ENCODE peak calls at places on chromosomes 11 and 22, in six cellular contexts. W is K562, C is GM12878, V is HCT116, R is upper lobe of left lung, O is HepG2. Z is an unnamed sample.

GRCh38 chr22:28815101-28815500 is 14.7 kb upstream of the XBP1 start:
- ATAC-seq in W (no peak), C (no peak), V (no peak), R (no peak), O (no peak), Z (no peak)

GRCh38 chr11:68545796-68546195 is 85.2 kb downstream of the PPP6R3 start:
- ATAC-seq in V (no peak), C (no peak), R (no peak), W (no peak), O (no peak), Z (no peak)

GRCh38 chr22:25566812-25567211 is 2.3 kb downstream of the GRK3 start:
- ATAC-seq in C (peak), O (no peak), W (no peak), R (no peak), V (no peak), Z (no peak)

GRCh38 chr11:111010391-111011354 is 234.9 kb upstream of the POU2AF2 start:
- ATAC-seq in C (no peak), W (no peak), V (no peak), O (no peak), R (no peak), Z (no peak)

GRCh38 chr11:17898071-17898470 is 114.8 kb downstream of the SERGEF start:
- ATAC-seq in O (no peak), W (no peak), R (no peak), C (no peak), V (no peak), Z (no peak)

GRCh38 chr11:57735655-57736298 is 5.5 kb upstream of the SELENOH start:
- ATAC-seq in V (no peak), R (no peak), W (peak), O (no peak), C (peak), Z (no peak)

GRCh38 chr11:86632499-86633269 is 39.7 kb downstream of the ME3 start:
- ATAC-seq in W (peak), V (peak), C (peak), R (peak), O (peak), Z (peak)

GRCh38 chr22:32517921-32518320 is 43.3 kb downstream of the FBXO7 start:
- ATAC-seq in W (no peak), V (no peak), O (no peak), C (no peak), R (no peak), Z (no peak)

GRCh38 chr22:45784357-45785277 is 113.0 kb downstream of the ATXN10 start:
- ATAC-seq in W (no peak), R (no peak), C (no peak), O (no peak), V (no peak), Z (no peak)

GRCh38 chr11:13098890-13099289 is 89.8 kb downstream of the RASSF10 start:
- ATAC-seq in R (no peak), V (no peak), O (no peak), W (no peak), C (peak), Z (no peak)

GRCh38 chr11:110308071-110308470 is 11.7 kb upstream of the RDX start:
- ATAC-seq in V (no peak), O (no peak), C (no peak), W (peak), R (no peak), Z (no peak)

GRCh38 chr11:129374993-129375721 is 491 bp upstream of the BARX2 start:
- ATAC-seq in C (no peak), W (no peak), O (peak), R (peak), V (peak), Z (peak)

GRCh38 chr11:84089072-84090057 is 803.2 kb upstream of the CCDC90B start:
- ATAC-seq in W (no peak), C (no peak), O (no peak), V (no peak), R (no peak), Z (no peak)

GRCh38 chr11:127649071-127649470 is 648.5 kb upstream of the KIRREL3 start:
- ATAC-seq in C (no peak), O (no peak), V (no peak), W (no peak), R (no peak), Z (no peak)

GRCh38 chr11:3886985-3887384 is 31.5 kb downstream of the STIM1 start:
- ATAC-seq in O (peak), W (no peak), V (no peak), C (no peak), R (no peak), Z (no peak)

GRCh38 chr11:47351159-47352126 is 1.1 kb downstream of the MYBPC3 start:
- ATAC-seq in O (no peak), V (no peak), R (no peak), C (no peak), W (no peak), Z (no peak)

GRCh38 chr11:62459080-62459479 is 40.2 kb downstream of the SCGB1A1 start:
- ATAC-seq in V (no peak), W (no peak), C (no peak), O (peak), R (no peak), Z (peak)

DNA sequence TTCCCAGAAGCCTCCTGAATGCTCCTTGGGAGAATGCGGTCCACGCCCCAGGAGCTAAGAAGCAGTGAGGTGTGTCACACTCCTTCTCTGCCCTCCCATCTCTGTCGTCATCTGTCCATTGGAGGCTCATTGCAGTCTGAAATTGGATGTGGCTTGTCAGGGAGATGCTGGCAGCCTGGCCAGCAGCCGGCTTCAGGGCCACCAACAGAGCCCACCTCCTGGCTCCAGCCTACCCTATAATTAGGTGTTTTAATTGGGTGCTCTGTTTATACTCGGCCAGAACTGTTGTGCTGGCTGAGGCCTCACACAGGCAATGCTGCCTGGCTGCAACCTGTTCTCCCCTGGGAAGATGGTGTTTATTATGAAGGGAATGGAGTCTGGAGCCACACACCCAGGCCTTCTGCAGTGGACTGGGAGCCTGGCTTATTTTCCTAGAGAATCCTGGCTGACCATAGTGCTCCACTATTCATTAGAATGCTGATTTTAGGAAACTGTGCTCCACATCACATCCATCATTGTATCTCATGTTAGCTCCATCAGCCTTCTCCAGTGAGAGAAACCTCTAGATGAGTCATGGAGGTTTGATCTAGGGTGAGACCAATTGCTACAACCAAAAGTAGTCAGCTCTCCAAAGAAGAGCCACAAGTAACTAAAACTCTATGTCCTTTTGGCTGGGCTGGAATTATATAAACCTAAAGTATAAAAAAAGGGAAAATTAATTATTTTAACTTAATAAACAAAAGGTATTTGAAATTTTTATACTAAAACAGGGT is 86.8 kb upstream of the CRTAM start:
- ATAC-seq in O (no peak), C (no peak), V (no peak), R (no peak), W (no peak), Z (no peak)
- TF ChIP-seq POLR2AphosphoS5 in O (no peak), C (no peak), V (no peak), R (no peak), W (no peak), Z (no peak)

GRCh38 chr11:108796551-108796950 is 131.7 kb downstream of the DDX10 start:
- ATAC-seq in V (no peak), O (no peak), C (no peak), R (no peak), W (no peak), Z (no peak)

GRCh38 chr11:108793138-108793537 is 128.3 kb downstream of the DDX10 start:
- ATAC-seq in R (no peak), C (no peak), V (no peak), O (no peak), W (no peak), Z (no peak)

GRCh38 chr11:108790501-108791299 is 125.8 kb downstream of the DDX10 start:
- ATAC-seq in V (no peak), O (no peak), C (peak), W (no peak), R (no peak), Z (no peak)

GRCh38 chr11:108797578-108798100 is 132.8 kb downstream of the DDX10 start:
- ATAC-seq in C (no peak), W (no peak), O (peak), R (no peak), V (no peak), Z (no peak)

DNA sequence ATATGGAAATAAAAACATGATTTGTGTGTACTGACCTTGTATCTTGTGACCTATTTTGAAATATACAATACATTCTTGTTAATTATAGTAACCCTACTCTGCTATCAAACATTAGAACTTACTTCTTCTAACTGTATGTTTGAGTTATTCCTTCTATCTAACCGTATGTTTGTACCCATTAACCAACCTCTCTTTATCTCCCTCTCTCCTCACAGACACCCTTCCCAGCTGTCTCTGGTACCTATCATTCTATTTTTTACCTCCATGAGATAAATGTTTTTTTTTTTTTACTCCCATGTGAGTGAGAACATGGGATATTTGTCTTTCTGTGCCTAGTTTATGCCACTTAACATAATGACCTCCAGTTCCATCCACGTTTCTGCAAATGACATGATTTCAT is 128.7 kb downstream of the DDX10 start:
- ATAC-seq in R (no peak), V (no peak), O (no peak), C (no peak), W (no peak), Z (no peak)
- TF ChIP-seq POLR2A in R (no peak), V (no peak), O (no peak), C (no peak), W (no peak), Z (no peak)

GRCh38 chr11:34940026-34940677 is 23.7 kb downstream of the PDHX start:
- ATAC-seq in C (peak), V (no peak), W (peak), R (no peak), O (no peak), Z (no peak)

GRCh38 chr11:34938621-34939020 is 22.2 kb downstream of the PDHX start:
- ATAC-seq in C (no peak), R (no peak), W (no peak), O (no peak), V (no peak), Z (no peak)

GRCh38 chr11:34944692-34945091 is 28.3 kb downstream of the PDHX start:
- ATAC-seq in C (no peak), V (no peak), R (no peak), W (no peak), O (no peak), Z (no peak)

GRCh38 chr11:34936945-34937344 is 20.5 kb downstream of the PDHX start:
- ATAC-seq in O (no peak), V (no peak), R (no peak), W (peak), C (no peak), Z (no peak)

GRCh38 chr11:34941688-34942087 is 25.3 kb downstream of the PDHX start:
- ATAC-seq in W (no peak), C (no peak), R (peak), V (no peak), O (no peak), Z (no peak)
- TF ChIP-seq POLR2AphosphoS5 in W (no peak), C (no peak), R (no peak), V (no peak), O (no peak), Z (no peak)

DNA sequence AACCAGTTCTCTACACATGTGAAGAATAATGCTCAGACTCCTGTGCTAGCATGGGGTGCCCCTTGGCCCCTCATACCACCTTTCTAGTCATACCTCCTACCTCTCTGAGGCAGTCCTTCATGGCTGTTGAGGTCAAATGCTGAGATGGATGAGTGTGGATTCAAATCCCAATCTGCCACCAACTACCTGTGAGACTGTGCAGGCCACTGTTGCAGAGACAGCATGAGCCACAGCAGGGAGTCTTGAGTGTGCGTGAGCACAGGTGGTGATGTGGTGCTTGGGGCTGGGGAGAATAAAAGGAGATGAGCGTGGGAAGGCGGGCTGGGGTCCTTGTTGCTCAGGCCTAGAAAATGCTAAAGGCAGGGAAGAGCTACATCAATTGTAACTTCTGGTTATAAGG is 218.0 kb upstream of the E2F8 start:
- ATAC-seq in C (no peak), R (no peak), V (no peak), W (no peak), O (no peak), Z (no peak)
- TF ChIP-seq POLR2A in C (no peak), R (no peak), V (no peak), W (no peak), O (no peak), Z (no peak)

GRCh38 chr22:42676059-42676607 is 26.9 kb upstream of the CYB5R3 start:
- ATAC-seq in O (peak), R (no peak), W (no peak), C (no peak), V (no peak), Z (peak)
- TF ChIP-seq POLR2AphosphoS5 in O (no peak), R (no peak), W (no peak), C (no peak), V (no peak), Z (peak)

DNA sequence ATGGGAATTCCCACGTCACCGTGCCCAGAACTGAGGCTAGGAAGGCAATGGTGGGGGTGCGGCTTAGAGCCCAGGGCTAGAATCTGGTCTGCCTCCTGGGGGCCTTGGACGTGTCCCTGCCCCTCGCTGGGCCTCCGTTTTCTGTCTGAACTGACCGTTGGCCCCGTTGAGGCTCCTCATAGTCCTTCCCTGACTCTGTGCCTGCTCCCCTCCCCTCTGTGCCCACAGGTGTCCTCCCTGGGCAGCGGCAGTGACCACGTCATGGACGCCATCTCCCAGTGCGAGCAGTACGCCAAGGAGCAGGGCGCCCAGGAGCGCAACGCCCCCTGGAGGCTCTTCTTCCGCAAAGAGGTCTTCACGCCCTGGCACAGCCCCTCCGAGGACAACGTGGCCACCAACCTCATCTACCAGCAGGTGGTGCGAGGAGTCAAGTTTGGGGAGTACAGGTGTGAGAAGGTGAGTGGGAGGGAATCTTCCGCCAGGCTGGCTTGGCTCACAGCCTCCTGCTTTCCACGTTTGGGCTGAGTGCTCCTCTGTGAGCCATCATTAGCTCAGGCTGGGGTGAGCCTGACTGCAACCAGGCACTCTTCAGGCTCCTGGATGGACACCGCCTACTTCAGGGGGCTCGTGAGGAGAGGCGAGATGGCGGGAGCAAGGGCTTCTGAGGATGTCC is 63.9 kb downstream of the MYO7A start:
- ATAC-seq in W (peak), C (peak), V (peak), O (peak), R (peak), Z (no peak)
- TF ChIP-seq POLR2A in W (no peak), C (no peak), V (peak), O (no peak), R (no peak), Z (no peak)

GRCh38 chr11:67420147-67420645 is 4.7 kb downstream of the CARNS1 start:
- ATAC-seq in O (no peak), V (no peak), W (no peak), R (no peak), C (no peak), Z (no peak)

GRCh38 chr11:67419330-67420049 is 4.0 kb downstream of the CARNS1 start:
- ATAC-seq in O (no peak), V (no peak), W (no peak), C (no peak), R (no peak), Z (no peak)

GRCh38 chr11:67422894-67423293 is 5.4 kb upstream of the RPS6KB2 start:
- ATAC-seq in W (no peak), R (no peak), C (no peak), V (no peak), O (no peak), Z (no peak)

GRCh38 chr11:67421421-67422031 is 6.0 kb downstream of the CARNS1 start:
- ATAC-seq in R (peak), C (no peak), W (no peak), V (peak), O (no peak), Z (no peak)

GRCh38 chr11:67420646-67421420 is 5.4 kb downstream of the CARNS1 start:
- ATAC-seq in C (peak), R (peak), V (peak), W (peak), O (peak), Z (peak)
- TF ChIP-seq POLR2AphosphoS5 in C (no peak), R (peak), V (peak), W (peak), O (peak), Z (peak)

GRCh38 chr11:20623258-20623657 is 23.9 kb downstream of the SLC6A5 start:
- ATAC-seq in C (no peak), R (no peak), W (no peak), V (no peak), O (no peak), Z (no peak)

GRCh38 chr11:20620988-20621387 is 21.6 kb downstream of the SLC6A5 start:
- ATAC-seq in R (no peak), V (no peak), O (no peak), C (no peak), W (no peak), Z (no peak)

GRCh38 chr11:20621679-20622078 is 22.3 kb downstream of the SLC6A5 start:
- ATAC-seq in W (no peak), R (no peak), V (no peak), O (no peak), C (no peak), Z (no peak)

GRCh38 chr11:20627026-20627425 is 27.6 kb downstream of the SLC6A5 start:
- ATAC-seq in W (no peak), O (no peak), C (no peak), R (no peak), V (no peak), Z (no peak)

DNA sequence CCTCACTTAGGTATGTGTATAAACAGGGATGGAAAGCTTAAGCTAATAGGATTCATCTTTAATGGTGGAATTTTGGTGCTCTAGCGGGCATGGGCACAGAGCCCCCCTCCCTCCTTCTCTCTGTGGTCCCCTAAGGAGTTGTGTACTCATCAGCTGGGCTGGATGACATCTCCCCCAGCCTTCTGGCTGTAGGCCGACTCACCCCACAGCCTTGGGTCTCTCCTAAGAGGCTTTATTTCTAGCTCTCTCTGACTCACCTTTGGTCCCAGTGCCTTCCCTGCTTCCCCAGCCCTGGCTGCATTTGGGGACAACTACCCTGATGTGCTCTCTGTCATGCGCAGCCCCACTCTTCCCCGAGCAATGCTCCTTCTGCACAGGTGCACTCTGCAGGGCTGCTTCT is 26.9 kb downstream of the SLC6A5 start:
- ATAC-seq in R (no peak), C (no peak), W (no peak), V (no peak), O (no peak), Z (no peak)
- TF ChIP-seq POLR2A in R (no peak), C (no peak), W (no peak), V (no peak), O (no peak), Z (no peak)